ENCODE peak calls at places on chromosomes 6 and 20, in seven cellular contexts. One of them, this sample, is unnamed.

GRCh38 chr6:129750390-129750789 is 40.4 kb upstream of the ARHGAP18 start:
- DNase-seq in psoas muscle: no peak
- DNase-seq in activated naive CD4-positive, alpha-beta T cell: no peak
- DNase-seq in OCI-M1: peak
- DNase-seq in putamen: no peak
- DNase-seq in M059J: peak
- DNase-seq in tibial nerve: no peak
- DNase-seq in this sample: no peak

GRCh38 chr20:33793011-33793931 is 17.9 kb upstream of the CHMP4B start:
- DNase-seq in activated naive CD4-positive, alpha-beta T cell: no peak
- DNase-seq in psoas muscle: peak
- DNase-seq in putamen: no peak
- DNase-seq in tibial nerve: no peak
- DNase-seq in M059J: peak
- DNase-seq in OCI-M1: no peak
- DNase-seq in this sample: no peak

GRCh38 chr6:18277181-18278006 is 13.1 kb upstream of the DEK start:
- DNase-seq in activated naive CD4-positive, alpha-beta T cell: no peak
- DNase-seq in putamen: no peak
- DNase-seq in psoas muscle: peak
- DNase-seq in OCI-M1: no peak
- DNase-seq in M059J: peak
- DNase-seq in tibial nerve: no peak
- DNase-seq in this sample: no peak

GRCh38 chr6:12980741-12981140 is 264.2 kb downstream of the PHACTR1 start:
- DNase-seq in psoas muscle: no peak
- DNase-seq in putamen: peak
- DNase-seq in tibial nerve: no peak
- DNase-seq in M059J: no peak
- DNase-seq in activated naive CD4-positive, alpha-beta T cell: no peak
- DNase-seq in OCI-M1: no peak
- DNase-seq in this sample: no peak

GRCh38 chr6:18371010-18371409 is 16.1 kb upstream of the RNF144B start:
- DNase-seq in tibial nerve: no peak
- DNase-seq in activated naive CD4-positive, alpha-beta T cell: no peak
- DNase-seq in OCI-M1: no peak
- DNase-seq in psoas muscle: no peak
- DNase-seq in M059J: no peak
- DNase-seq in putamen: no peak
- DNase-seq in this sample: no peak

GRCh38 chr20:13060327-13060726 is 51.6 kb downstream of the SPTLC3 start:
- DNase-seq in tibial nerve: no peak
- DNase-seq in activated naive CD4-positive, alpha-beta T cell: no peak
- DNase-seq in OCI-M1: no peak
- DNase-seq in putamen: no peak
- DNase-seq in psoas muscle: no peak
- DNase-seq in M059J: no peak
- DNase-seq in this sample: no peak

GRCh38 chr6:19434065-19434464 is 403.1 kb upstream of the ID4 start:
- DNase-seq in psoas muscle: no peak
- DNase-seq in OCI-M1: no peak
- DNase-seq in putamen: no peak
- DNase-seq in M059J: no peak
- DNase-seq in tibial nerve: no peak
- DNase-seq in activated naive CD4-positive, alpha-beta T cell: no peak
- DNase-seq in this sample: no peak

GRCh38 chr6:148168856-148169255 is 173.8 kb upstream of the SASH1 start:
- DNase-seq in psoas muscle: no peak
- DNase-seq in putamen: no peak
- DNase-seq in activated naive CD4-positive, alpha-beta T cell: no peak
- DNase-seq in OCI-M1: no peak
- DNase-seq in tibial nerve: no peak
- DNase-seq in M059J: no peak
- DNase-seq in this sample: no peak

GRCh38 chr6:151975795-151976194 is 168.3 kb downstream of the ESR1 start:
- DNase-seq in activated naive CD4-positive, alpha-beta T cell: no peak
- DNase-seq in OCI-M1: no peak
- DNase-seq in M059J: no peak
- DNase-seq in putamen: no peak
- DNase-seq in tibial nerve: no peak
- DNase-seq in psoas muscle: no peak
- DNase-seq in this sample: no peak

GRCh38 chr6:152117156-152118129 is 310.0 kb downstream of the ESR1 start:
- DNase-seq in tibial nerve: no peak
- DNase-seq in activated naive CD4-positive, alpha-beta T cell: no peak
- DNase-seq in M059J: no peak
- DNase-seq in psoas muscle: no peak
- DNase-seq in putamen: no peak
- DNase-seq in OCI-M1: no peak
- DNase-seq in this sample: no peak

GRCh38 chr20:50689864-50690263 is 1.5 kb downstream of the RIPOR3 start:
- DNase-seq in putamen: no peak
- DNase-seq in OCI-M1: peak
- DNase-seq in tibial nerve: peak
- DNase-seq in M059J: peak
- DNase-seq in activated naive CD4-positive, alpha-beta T cell: no peak
- DNase-seq in psoas muscle: peak
- DNase-seq in this sample: no peak

GRCh38 chr6:151679081-151679480 is 128.4 kb upstream of the ESR1 start:
- DNase-seq in psoas muscle: peak
- DNase-seq in putamen: no peak
- DNase-seq in tibial nerve: no peak
- DNase-seq in M059J: peak
- DNase-seq in OCI-M1: peak
- DNase-seq in activated naive CD4-positive, alpha-beta T cell: no peak
- DNase-seq in this sample: no peak

GRCh38 chr20:461254-462198 is 807 bp downstream of the TBC1D20 start:
- DNase-seq in psoas muscle: peak
- DNase-seq in tibial nerve: peak
- DNase-seq in putamen: no peak
- DNase-seq in activated naive CD4-positive, alpha-beta T cell: peak
- DNase-seq in OCI-M1: peak
- DNase-seq in M059J: peak
- DNase-seq in this sample: no peak